ENCODE peak calls at places on chromosomes 1 and 21, in six cellular contexts. X is HepG2, U is GM12891, N is H1, W is K562, Z is GM12878. C is an unnamed sample.

GRCh38 chr1:210264521-210265380 is 32.2 kb downstream of the SERTAD4 start:
- DNase-seq in N (no peak), W (no peak), Z (no peak), U (no peak), X (no peak), C (no peak)

GRCh38 chr21:43208561-43209332 is 39.9 kb downstream of the CRYAA start:
- DNase-seq in Z (no peak), X (no peak), U (no peak), W (no peak), N (no peak), C (no peak)

GRCh38 chr1:41353744-41354143 is 7.5 kb upstream of the FOXO6 start:
- DNase-seq in U (no peak), N (peak; percentile 26), W (no peak), X (no peak), Z (peak; percentile 59), C (peak; percentile 52)

GRCh38 chr1:180288232-180288818 is 58.3 kb downstream of the LHX4 start:
- DNase-seq in N (no peak), W (no peak), X (no peak), Z (no peak), U (no peak), C (no peak)

GRCh38 chr1:240766831-240767230 is 154.9 kb upstream of the GREM2 start:
- DNase-seq in Z (no peak), W (no peak), N (no peak), X (no peak), U (no peak), C (no peak)

GRCh38 chr1:230230273-230230672 is 163.2 kb downstream of the GALNT2 start:
- DNase-seq in X (no peak), U (no peak), Z (no peak), W (no peak), N (no peak), C (no peak)

GRCh38 chr1:84300991-84301758 is at the start of gene SAMD13:
- DNase-seq in W (no peak), X (no peak), Z (peak; percentile 37), N (no peak), U (no peak), C (no peak)

GRCh38 chr1:55129194-55129728 is 85.9 kb downstream of the USP24 start:
- DNase-seq in U (no peak), W (no peak), X (no peak), N (no peak), Z (no peak), C (no peak)

GRCh38 chr1:14852301-14852700 is 253.8 kb downstream of the KAZN start:
- DNase-seq in Z (no peak), W (no peak), X (no peak), U (no peak), N (no peak), C (no peak)

GRCh38 chr1:33349081-33349759 is 28.3 kb upstream of the A3GALT2 start:
- DNase-seq in U (peak; percentile 50), W (no peak), N (peak; percentile 74), X (no peak), Z (no peak), C (peak; percentile 51)

GRCh38 chr1:41626146-41626545 is 141.7 kb upstream of the EDN2 start:
- DNase-seq in U (no peak), Z (no peak), X (no peak), N (peak; percentile 35), W (no peak), C (no peak)

GRCh38 chr1:53292690-53293089 is 35.2 kb downstream of the LRP8 start:
- DNase-seq in N (no peak), X (peak; percentile 29), W (no peak), U (no peak), Z (peak; percentile 53), C (peak; percentile 49)

GRCh38 chr1:9376886-9377333 is 84.2 kb downstream of the SPSB1 start:
- DNase-seq in U (no peak), N (no peak), X (no peak), W (no peak), Z (no peak), C (no peak)

GRCh38 chr1:162019006-162019405 is 4.7 kb downstream of the OLFML2B start:
- DNase-seq in W (no peak), X (no peak), U (no peak), Z (no peak), N (no peak), C (no peak)

GRCh38 chr1:166974647-166975345 is 544 bp downstream of the ILDR2 start:
- DNase-seq in N (no peak), U (no peak), X (no peak), W (no peak), Z (no peak), C (no peak)

DNA sequence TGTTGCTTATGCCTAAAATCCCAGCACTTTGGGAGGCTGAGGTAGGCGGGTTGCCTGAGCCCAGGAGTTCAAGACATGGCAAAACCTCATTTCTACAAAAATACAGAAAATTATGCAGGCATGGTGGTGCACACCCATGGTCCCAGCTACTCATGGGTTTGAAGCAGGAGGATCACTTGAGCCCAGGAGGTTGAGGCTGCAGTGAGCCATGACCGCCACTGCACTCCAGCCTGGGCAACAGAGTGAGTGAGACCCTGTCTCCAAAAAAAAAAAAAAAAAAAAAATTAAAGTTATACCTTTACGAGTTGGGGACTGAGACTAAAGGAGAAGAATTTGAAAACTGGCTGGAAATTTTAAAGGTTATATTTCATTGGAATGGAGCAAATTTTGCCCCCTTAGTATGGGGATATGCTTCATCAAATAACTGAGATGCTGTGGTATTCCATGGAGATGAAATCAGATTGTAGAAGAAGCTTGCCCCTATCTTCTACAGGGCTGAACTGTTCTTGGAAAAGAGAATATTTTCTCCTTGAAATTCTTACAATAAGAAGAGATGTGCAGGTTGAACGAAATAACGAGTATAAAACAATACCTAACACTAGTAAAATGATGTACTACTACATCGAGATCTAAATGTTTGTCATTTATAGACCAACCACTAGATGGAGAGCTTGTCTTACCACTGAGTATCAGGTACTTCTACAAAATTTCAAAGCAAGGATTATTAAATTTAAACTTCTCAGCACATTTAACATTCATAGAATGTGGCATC is 34.9 kb upstream of the SCYL3 start:
- DNase-seq in N (no peak), X (peak; percentile 33), Z (no peak), W (peak; percentile 25), U (no peak), C (no peak)
- TF ChIP-seq TAF1 in N (no peak), X (no peak), Z (no peak), W (no peak), U (no peak), C (no peak)

GRCh38 chr1:196608401-196609113 is at the start of gene KCNT2:
- DNase-seq in Z (no peak), X (no peak), W (peak; percentile 13), N (peak; percentile 93), U (no peak), C (no peak)
- TF ChIP-seq POLR2AphosphoS5 in Z (no peak), X (no peak), W (no peak), N (peak; percentile 96), U (no peak), C (no peak)

GRCh38 chr1:159826436-159827101 is at the start of gene SLAMF8:
- DNase-seq in Z (peak; percentile 33), X (no peak), U (no peak), W (no peak), N (no peak), C (no peak)
- TF ChIP-seq POLR2A in Z (no peak), X (no peak), U (no peak), W (no peak), N (no peak), C (no peak)

GRCh38 chr1:244276646-244277045 is 175.1 kb downstream of the ADSS2 start:
- DNase-seq in X (no peak), Z (no peak), W (no peak), U (no peak), N (no peak), C (no peak)

GRCh38 chr1:244283772-244284171 is 167.9 kb downstream of the ADSS2 start:
- DNase-seq in U (no peak), Z (no peak), N (no peak), X (no peak), W (no peak), C (no peak)

GRCh38 chr1:244280221-244280620 is 171.5 kb downstream of the ADSS2 start:
- DNase-seq in N (no peak), Z (no peak), W (no peak), X (no peak), U (no peak), C (no peak)

GRCh38 chr1:244284641-244285156 is 167.0 kb downstream of the ADSS2 start:
- DNase-seq in Z (no peak), U (no peak), W (no peak), X (no peak), N (no peak), C (no peak)

GRCh38 chr1:244280859-244281258 is 170.8 kb downstream of the ADSS2 start:
- DNase-seq in X (no peak), U (no peak), Z (no peak), N (no peak), W (no peak), C (no peak)
- TF ChIP-seq TAF1 in X (no peak), U (no peak), Z (no peak), N (no peak), W (no peak), C (no peak)

GRCh38 chr1:201693887-201694614 is 134.9 kb upstream of the IPO9 start:
- DNase-seq in W (peak; percentile 31), N (peak; percentile 71), U (no peak), Z (no peak), X (no peak), C (no peak)

GRCh38 chr1:201694615-201695335 is 134.2 kb upstream of the IPO9 start:
- DNase-seq in N (no peak), U (no peak), W (no peak), Z (no peak), X (no peak), C (no peak)

GRCh38 chr1:201695607-201696006 is 133.3 kb upstream of the IPO9 start:
- DNase-seq in U (no peak), Z (no peak), N (no peak), X (no peak), W (no peak), C (no peak)

GRCh38 chr1:201697174-201697573 is 131.8 kb upstream of the IPO9 start:
- DNase-seq in Z (no peak), N (no peak), U (no peak), W (no peak), X (no peak), C (no peak)

DNA sequence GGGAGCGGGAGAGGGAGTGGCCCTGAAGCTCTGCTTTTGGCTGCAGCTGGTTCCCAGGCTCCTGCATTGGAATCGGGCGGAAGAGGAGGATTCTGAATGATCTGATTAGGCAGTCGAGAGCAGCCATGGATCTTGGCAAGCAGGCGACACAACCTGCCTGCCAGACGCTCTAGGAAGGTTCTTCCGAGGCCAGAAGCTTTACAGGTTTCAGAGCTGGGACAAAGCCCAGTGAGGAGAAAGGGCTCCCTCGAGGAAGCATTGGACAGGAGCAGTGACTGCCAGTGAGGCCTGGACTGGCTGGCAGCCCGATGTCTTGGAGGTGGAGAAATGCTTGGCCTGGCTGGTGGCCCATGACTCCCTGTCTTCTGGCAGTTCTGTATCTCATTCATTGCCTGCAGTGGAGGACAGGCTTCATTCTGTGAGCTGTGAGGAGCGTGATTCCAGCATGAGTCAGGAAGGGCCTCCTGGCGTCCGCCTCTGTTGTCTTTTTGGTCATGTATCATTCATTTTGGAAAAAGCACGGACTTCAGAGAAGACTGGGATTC is 132.7 kb upstream of the IPO9 start:
- DNase-seq in W (no peak), X (no peak), N (no peak), Z (no peak), U (no peak), C (no peak)
- TF ChIP-seq POLR2AphosphoS5 in W (no peak), X (no peak), N (no peak), Z (no peak), U (no peak), C (no peak)

DNA sequence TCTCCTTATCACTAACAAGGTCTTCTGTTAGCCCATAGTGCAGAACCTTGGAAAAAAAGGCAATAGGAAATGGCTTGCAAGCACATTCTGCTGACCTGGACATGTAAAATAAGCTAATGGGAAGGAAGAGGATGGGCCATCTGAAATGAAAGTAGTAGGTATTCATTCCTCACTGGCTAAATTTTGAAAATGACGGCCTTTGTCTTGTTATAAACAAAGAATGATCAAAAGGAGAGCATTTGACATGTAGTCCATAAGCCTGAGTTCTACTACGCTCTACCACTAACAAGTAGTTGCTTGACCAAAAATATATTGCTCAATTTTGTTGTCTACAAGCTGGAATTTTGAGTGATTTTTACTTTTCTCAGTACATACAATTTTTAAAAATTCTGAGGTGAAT is 75.6 kb downstream of the TBX15 start:
- DNase-seq in Z (no peak), W (no peak), U (no peak), X (no peak), N (no peak), C (no peak)
- TF ChIP-seq POLR2A in Z (no peak), W (no peak), U (no peak), X (no peak), N (no peak), C (no peak)